ENCODE peak calls at places on chromosomes 12 and 14, in five cellular contexts. V is testis, Q is prostate gland, E is adipocyte, H is PC-9. B is an unnamed sample.
A peak's percentile ranks its signal among the peaks of the same experiment; 100 is the strongest.

GRCh38 chr12:130385193-130385592 is 47.5 kb downstream of the PIWIL1 start:
- DNase-seq in H (no peak), E (no peak), Q (no peak), V (no peak), B (no peak)

GRCh38 chr14:96090441-96091148 is 51.4 kb downstream of the C14orf132 start:
- DNase-seq in H (no peak), V (peak; percentile 65), Q (no peak), E (peak; percentile 70), B (no peak)

GRCh38 chr12:20451759-20452158 is 83.4 kb downstream of the PDE3A start:
- DNase-seq in Q (no peak), E (peak; percentile 48), V (no peak), H (no peak), B (no peak)

GRCh38 chr12:52608161-52608560 is 6.9 kb upstream of the KRT72 start:
- DNase-seq in V (no peak), H (no peak), Q (no peak), E (no peak), B (no peak)

GRCh38 chr12:3005736-3006135 is 46.5 kb downstream of the TEAD4 start:
- DNase-seq in V (no peak), E (peak; percentile 15), Q (no peak), H (no peak), B (no peak)

GRCh38 chr12:46555379-46555778 is 182.8 kb upstream of the SLC38A2 start:
- DNase-seq in V (no peak), E (peak; percentile 89), H (peak; percentile 66), Q (no peak), B (no peak)

GRCh38 chr14:24274101-24274543 is 2.7 kb upstream of the RABGGTA start:
- DNase-seq in E (no peak), Q (no peak), H (peak; percentile 86), V (no peak), B (no peak)

GRCh38 chr12:132527186-132527882 is 37.4 kb downstream of the FBRSL1 start:
- DNase-seq in H (no peak), V (no peak), E (no peak), Q (no peak), B (no peak)

GRCh38 chr12:57111046-57111698 is at the start of gene STAT6:
- DNase-seq in E (peak; percentile 91), Q (peak; percentile 84), V (peak; percentile 86), H (peak; percentile 75), B (peak; percentile 53)

GRCh38 chr12:82099216-82099615 is 259.0 kb downstream of the CCDC59 start:
- DNase-seq in H (peak; percentile 56), E (no peak), Q (no peak), V (no peak), B (no peak)

GRCh38 chr14:63555572-63555971 is 12.4 kb upstream of the PPP2R5E start:
- DNase-seq in E (no peak), V (no peak), Q (no peak), H (no peak), B (no peak)

GRCh38 chr12:104507672-104508071 is 50.9 kb downstream of the CHST11 start:
- DNase-seq in E (no peak), H (no peak), V (no peak), Q (no peak), B (no peak)

GRCh38 chr14:104137297-104138097 is 890 bp upstream of the KIF26A start:
- DNase-seq in H (no peak), E (peak; percentile 71), V (peak; percentile 70), Q (no peak), B (no peak)

GRCh38 chr12:54159140-54159539 is 29.6 kb downstream of the SMUG1 start:
- DNase-seq in H (no peak), Q (no peak), V (peak; percentile 32), E (no peak), B (peak; percentile 86)

GRCh38 chr12:15443050-15443449 is 120.7 kb downstream of the PTPRO start:
- DNase-seq in H (no peak), V (no peak), Q (no peak), E (no peak), B (no peak)

GRCh38 chr12:34598851-34599529 is 576.7 kb downstream of the ALG10 start:
- DNase-seq in E (no peak), V (no peak), H (no peak), Q (no peak), B (peak; percentile 22)

GRCh38 chr12:122842505-122843405 is 7.5 kb downstream of the HIP1R start:
- DNase-seq in H (no peak), E (peak; percentile 41), V (no peak), Q (no peak), B (no peak)

GRCh38 chr12:104958946-104959841 is 1.1 kb upstream of the SLC41A2 start:
- DNase-seq in E (peak; percentile 70), H (peak; percentile 55), V (peak; percentile 49), Q (no peak), B (no peak)

DNA sequence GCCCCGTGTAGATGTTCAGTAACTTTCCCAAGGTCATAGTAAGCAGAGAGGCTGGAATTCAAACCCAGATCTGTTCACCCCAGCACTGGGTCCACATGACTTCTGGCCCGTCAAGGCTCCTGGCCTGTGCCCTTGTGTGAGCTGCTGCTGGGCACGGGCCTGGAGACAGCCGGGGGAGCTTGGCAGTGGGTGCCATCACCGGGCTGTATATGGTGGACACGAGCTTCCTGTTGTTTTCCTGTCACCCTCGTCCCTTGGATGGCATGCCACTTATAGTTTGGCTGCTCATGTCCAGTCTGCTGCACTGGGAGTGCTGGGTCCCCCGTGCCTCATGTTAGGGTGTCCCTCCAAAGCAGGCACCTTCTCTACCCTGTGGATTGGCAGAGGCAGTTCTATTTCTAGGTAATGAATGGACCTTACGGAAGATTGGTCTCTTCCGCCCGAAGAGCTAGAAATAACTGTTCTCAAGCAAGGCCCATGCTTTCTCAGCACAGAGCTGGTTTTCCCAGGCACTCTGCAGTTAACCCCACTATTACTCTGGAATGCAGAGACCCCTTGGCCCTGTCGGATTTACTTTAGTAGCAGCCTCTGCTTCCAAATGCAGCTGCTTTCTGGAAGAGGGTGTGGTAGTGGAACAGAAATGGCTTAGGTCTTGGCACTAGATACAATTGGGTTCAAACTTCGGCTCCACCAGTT is 44.3 kb downstream of the ELK3 start:
- DNase-seq in Q (no peak), V (no peak), E (no peak), H (no peak), B (no peak)
- H3K4me1 ChIP-seq in Q (no peaks in the 10 kb centered on the region), V (peaks cover 37% of the 10 kb centered on the region), E (peaks cover 80% of the 10 kb centered on the region), H (no peaks in the 10 kb centered on the region), B (no peaks in the 10 kb centered on the region)

DNA sequence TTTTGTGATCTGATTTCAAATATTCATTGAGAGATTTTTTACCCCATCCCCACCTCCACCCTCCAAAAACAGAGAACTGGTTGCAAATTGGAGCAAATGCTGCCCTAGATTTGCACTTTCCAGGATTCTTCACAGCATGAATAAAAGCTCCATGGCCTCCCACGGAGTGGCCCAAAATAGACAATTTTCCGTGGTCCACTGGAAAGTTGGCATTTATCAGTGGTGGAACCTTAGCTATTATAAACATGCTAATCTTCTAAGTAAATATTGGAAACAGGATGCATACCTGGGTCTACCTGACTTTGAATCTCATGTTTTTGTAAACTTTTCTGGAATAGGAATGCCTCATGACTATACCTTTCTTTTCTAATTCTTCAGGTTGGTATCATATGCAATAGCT is 123.9 kb downstream of the SLC16A7 start:
- DNase-seq in Q (no peak), E (no peak), V (no peak), H (no peak), B (no peak)
- H3K4me1 ChIP-seq in Q (no peaks in the 10 kb centered on the region), E (peaks cover 19% of the 10 kb centered on the region), V (no peaks in the 10 kb centered on the region), H (no peaks in the 10 kb centered on the region), B (peaks cover 10% of the 10 kb centered on the region)

DNA sequence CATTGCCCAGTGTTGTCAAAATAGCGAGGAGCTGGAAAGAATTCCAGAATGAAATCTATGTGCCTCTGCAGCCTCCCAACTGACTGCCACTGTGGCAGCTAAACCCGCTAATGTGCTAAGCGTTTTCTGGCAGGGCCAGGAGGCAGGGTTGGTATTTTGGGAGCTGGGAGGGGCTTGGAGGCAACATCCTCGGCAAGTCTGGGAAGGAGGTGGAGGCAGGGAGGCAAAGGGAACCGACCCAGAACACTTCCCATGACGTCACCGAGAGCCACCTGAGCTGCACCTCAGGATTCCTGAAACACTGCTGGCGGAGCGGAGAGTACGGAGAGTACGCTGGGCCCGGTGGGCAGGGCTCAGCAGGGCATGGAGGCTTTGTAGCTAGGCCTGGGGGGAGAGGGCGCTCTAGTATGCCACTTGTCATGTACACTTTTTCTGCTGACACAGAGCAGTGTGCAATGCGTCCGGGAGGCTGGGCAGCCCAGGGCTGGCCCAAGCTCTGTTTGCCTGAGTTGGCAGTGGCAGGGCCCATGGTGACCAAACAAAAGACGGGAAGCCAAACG is 81.5 kb downstream of the DPF3 start:
- DNase-seq in E (no peak), Q (no peak), H (no peak), V (no peak), B (no peak)
- H3K4me1 ChIP-seq in E (no peaks in the 10 kb centered on the region), Q (no peaks in the 10 kb centered on the region), H (no peaks in the 10 kb centered on the region), V (no peaks in the 10 kb centered on the region), B (no peaks in the 10 kb centered on the region)

DNA sequence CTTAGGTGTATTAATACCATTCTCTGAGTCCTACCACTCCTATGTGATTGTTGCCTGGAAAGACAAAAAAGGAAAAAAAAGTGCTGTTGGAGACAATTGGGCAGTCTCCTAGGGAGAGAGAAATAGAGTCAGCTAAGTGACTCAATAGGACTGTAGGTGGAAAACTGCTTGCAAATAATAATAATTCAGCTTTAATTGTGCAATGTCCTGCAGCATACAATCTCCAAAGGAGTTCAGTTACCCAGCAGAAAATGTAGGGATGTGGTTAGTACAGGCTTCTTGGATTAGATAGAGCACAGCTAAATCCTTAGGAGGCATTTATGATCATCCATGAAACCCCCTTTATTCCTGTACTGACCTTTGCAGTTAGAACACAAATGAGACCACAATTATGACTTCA is 3.0 kb upstream of the SRSF9 start:
- DNase-seq in V (no peak), Q (no peak), H (no peak), E (peak; percentile 26), B (no peak)
- H3K4me1 ChIP-seq in V (peaks cover 22% of the 10 kb centered on the region), Q (peaks cover 5% of the 10 kb centered on the region), H (peaks cover 60% of the 10 kb centered on the region), E (peaks cover 16% of the 10 kb centered on the region), B (no peaks in the 10 kb centered on the region)

GRCh38 chr12:128806573-128806972 is 17.2 kb downstream of the SLC15A4 start:
- DNase-seq in Q (no peak), V (no peak), H (no peak), E (no peak), B (no peak)

GRCh38 chr12:128804762-128805161 is 19.0 kb downstream of the SLC15A4 start:
- DNase-seq in V (no peak), Q (no peak), E (no peak), H (no peak), B (no peak)

GRCh38 chr12:128808651-128809050 is 15.1 kb downstream of the SLC15A4 start:
- DNase-seq in V (no peak), E (no peak), H (no peak), Q (no peak), B (no peak)

GRCh38 chr12:128810182-128811127 is 13.3 kb downstream of the SLC15A4 start:
- DNase-seq in H (no peak), Q (no peak), V (peak; percentile 73), E (no peak), B (no peak)

GRCh38 chr12:128807161-128807724 is 16.5 kb downstream of the SLC15A4 start:
- DNase-seq in E (no peak), H (no peak), Q (no peak), V (peak; percentile 56), B (no peak)
- H3K4me1 ChIP-seq in E (peaks cover 27% of the 10 kb centered on the region), H (no peaks in the 10 kb centered on the region), Q (no peaks in the 10 kb centered on the region), V (peaks cover 18% of the 10 kb centered on the region), B (no peaks in the 10 kb centered on the region)

GRCh38 chr14:68663385-68664076 is 129.3 kb downstream of the ZFP36L1 start:
- DNase-seq in V (no peak), E (peak; percentile 73), H (no peak), Q (no peak), B (no peak)

GRCh38 chr14:68664225-68664681 is 128.6 kb downstream of the ZFP36L1 start:
- DNase-seq in Q (no peak), V (no peak), H (no peak), E (no peak), B (no peak)

GRCh38 chr14:68660495-68660894 is 132.4 kb downstream of the ZFP36L1 start:
- DNase-seq in H (no peak), Q (no peak), E (no peak), V (no peak), B (no peak)

GRCh38 chr14:68661226-68662225 is 131.3 kb downstream of the ZFP36L1 start:
- DNase-seq in V (no peak), H (no peak), E (no peak), Q (no peak), B (no peak)

GRCh38 chr14:68662395-68662794 is 130.5 kb downstream of the ZFP36L1 start:
- DNase-seq in Q (no peak), E (no peak), V (no peak), H (no peak), B (no peak)
- H3K4me1 ChIP-seq in Q (peaks cover 16% of the 10 kb centered on the region), E (peaks cover 54% of the 10 kb centered on the region), V (peaks cover 36% of the 10 kb centered on the region), H (peaks cover 47% of the 10 kb centered on the region), B (peaks cover 14% of the 10 kb centered on the region)

B was measured in Caco-2.